ENCODE peak calls at places on chromosome 6, in five cellular contexts. B is heart left ventricle; F is stomach; J is CD8-positive, alpha-beta memory T cell; O is body of pancreas. T is an unnamed sample.

GRCh38 chr6:150767585-150768164 is 97.8 kb upstream of the MTHFD1L start:
- DNase-seq in B (no peak), F (no peak), J (no peak), O (no peak), T (no peak)

GRCh38 chr6:100370265-100370664 is 94.5 kb downstream of the SIM1 start:
- DNase-seq in B (no peak), F (no peak), J (no peak), O (no peak), T (no peak)

GRCh38 chr6:48101277-48101676 is 9.7 kb downstream of the PTCHD4 start:
- DNase-seq in B (no peak), F (no peak), J (no peak), O (no peak), T (no peak)

GRCh38 chr6:43938178-43939101 is 168.4 kb downstream of the VEGFA start:
- DNase-seq in B (no peak), F (no peak), J (no peak), O (no peak), T (peak; percentile 38)

GRCh38 chr6:169345198-169345597 is 91.6 kb upstream of the THBS2 start:
- DNase-seq in B (no peak), F (no peak), J (no peak), O (no peak), T (no peak)

GRCh38 chr6:36973647-36974046 is 12.3 kb downstream of the MTCH1 start:
- DNase-seq in B (peak; percentile 87), F (no peak), J (no peak), O (no peak), T (no peak)

GRCh38 chr6:4786936-4787504 is 10.8 kb downstream of the CDYL start:
- DNase-seq in B (no peak), F (no peak), J (no peak), O (no peak), T (no peak)

GRCh38 chr6:12637960-12638641 is 78.5 kb upstream of the PHACTR1 start:
- DNase-seq in B (no peak), F (peak; percentile 60), J (peak; percentile 1), O (peak; percentile 69), T (peak; percentile 60)

GRCh38 chr6:13181398-13181797 is 146.9 kb downstream of the TBC1D7 start:
- DNase-seq in B (no peak), F (no peak), J (no peak), O (no peak), T (no peak)

GRCh38 chr6:13615802-13616140 is 636 bp downstream of the NOL7 start:
- DNase-seq in B (peak; percentile 62), F (peak; percentile 45), J (no peak), O (peak; percentile 57), T (peak; percentile 65)

GRCh38 chr6:85015396-85015990 is 251.1 kb upstream of the TBX18 start:
- DNase-seq in B (peak; percentile 57), F (peak; percentile 31), J (no peak), O (peak; percentile 68), T (peak; percentile 52)

GRCh38 chr6:82348130-82348529 is 15.5 kb upstream of the TPBG start:
- DNase-seq in B (no peak), F (no peak), J (no peak), O (no peak), T (no peak)

GRCh38 chr6:100209323-100210137 is 215.5 kb upstream of the MCHR2 start:
- DNase-seq in B (no peak), F (no peak), J (no peak), O (no peak), T (no peak)

GRCh38 chr6:107186047-107186446 is 70.7 kb upstream of the BEND3 start:
- DNase-seq in B (no peak), F (no peak), J (no peak), O (no peak), T (no peak)

GRCh38 chr6:63709148-63709547 is 73.5 kb downstream of the PHF3 start:
- DNase-seq in B (no peak), F (no peak), J (no peak), O (no peak), T (no peak)

GRCh38 chr6:108164815-108165706 is 761 bp upstream of the NR2E1 start:
- DNase-seq in B (no peak), F (no peak), J (no peak), O (no peak), T (no peak)

GRCh38 chr6:156822747-156823206 is 45.6 kb downstream of the ARID1B start:
- DNase-seq in B (no peak), F (no peak), J (no peak), O (no peak), T (no peak)

GRCh38 chr6:21500894-21501293 is 92.7 kb upstream of the SOX4 start:
- DNase-seq in B (no peak), F (peak; percentile 29), J (no peak), O (peak; percentile 97), T (no peak)

GRCh38 chr6:150334790-150335783 is 33.7 kb upstream of the IYD start:
- DNase-seq in B (no peak), F (no peak), J (no peak), O (peak; percentile 63), T (no peak)

GRCh38 chr6:84089552-84089951 is 56.0 kb downstream of the MRAP2 start:
- DNase-seq in B (no peak), F (no peak), J (no peak), O (no peak), T (no peak)

GRCh38 chr6:87722831-87723726 is 21.0 kb upstream of the AKIRIN2 start:
- DNase-seq in B (peak; percentile 77), F (peak; percentile 44), J (no peak), O (peak; percentile 85), T (peak; percentile 88)

GRCh38 chr6:24574809-24575208 is 71.2 kb downstream of the KIAA0319 start:
- DNase-seq in B (no peak), F (no peak), J (no peak), O (no peak), T (no peak)

GRCh38 chr6:35562060-35562459 is 49.4 kb upstream of the TULP1 start:
- DNase-seq in B (peak; percentile 48), F (no peak), J (no peak), O (peak; percentile 32), T (no peak)

GRCh38 chr6:1406306-1407058 is 17.1 kb downstream of the FOXF2 start:
- DNase-seq in B (no peak), F (peak; percentile 24), J (no peak), O (no peak), T (peak; percentile 21)

GRCh38 chr6:117545161-117545595 is 57.1 kb downstream of the GOPC start:
- DNase-seq in B (no peak), F (no peak), J (no peak), O (no peak), T (no peak)

GRCh38 chr6:45209762-45210161 is 118.4 kb upstream of the RUNX2 start:
- DNase-seq in B (no peak), F (no peak), J (no peak), O (no peak), T (no peak)

GRCh38 chr6:36329798-36330291 is 6.8 kb downstream of the BNIP5 start:
- DNase-seq in B (no peak), F (no peak), J (no peak), O (no peak), T (no peak)

GRCh38 chr6:170287371-170287876 is 3.5 kb downstream of the DLL1 start:
- DNase-seq in B (no peak), F (peak; percentile 21), J (no peak), O (no peak), T (peak; percentile 51)

GRCh38 chr6:6737666-6738065 is 149.1 kb downstream of the LY86 start:
- DNase-seq in B (no peak), F (no peak), J (no peak), O (no peak), T (no peak)
- H3K4me3 ChIP-seq in B (peak overlapping the region; percentile 18), F (peak overlapping the region; percentile 24), J (no peak overlapping the region), O (no peak overlapping the region), T (no peak overlapping the region)

DNA sequence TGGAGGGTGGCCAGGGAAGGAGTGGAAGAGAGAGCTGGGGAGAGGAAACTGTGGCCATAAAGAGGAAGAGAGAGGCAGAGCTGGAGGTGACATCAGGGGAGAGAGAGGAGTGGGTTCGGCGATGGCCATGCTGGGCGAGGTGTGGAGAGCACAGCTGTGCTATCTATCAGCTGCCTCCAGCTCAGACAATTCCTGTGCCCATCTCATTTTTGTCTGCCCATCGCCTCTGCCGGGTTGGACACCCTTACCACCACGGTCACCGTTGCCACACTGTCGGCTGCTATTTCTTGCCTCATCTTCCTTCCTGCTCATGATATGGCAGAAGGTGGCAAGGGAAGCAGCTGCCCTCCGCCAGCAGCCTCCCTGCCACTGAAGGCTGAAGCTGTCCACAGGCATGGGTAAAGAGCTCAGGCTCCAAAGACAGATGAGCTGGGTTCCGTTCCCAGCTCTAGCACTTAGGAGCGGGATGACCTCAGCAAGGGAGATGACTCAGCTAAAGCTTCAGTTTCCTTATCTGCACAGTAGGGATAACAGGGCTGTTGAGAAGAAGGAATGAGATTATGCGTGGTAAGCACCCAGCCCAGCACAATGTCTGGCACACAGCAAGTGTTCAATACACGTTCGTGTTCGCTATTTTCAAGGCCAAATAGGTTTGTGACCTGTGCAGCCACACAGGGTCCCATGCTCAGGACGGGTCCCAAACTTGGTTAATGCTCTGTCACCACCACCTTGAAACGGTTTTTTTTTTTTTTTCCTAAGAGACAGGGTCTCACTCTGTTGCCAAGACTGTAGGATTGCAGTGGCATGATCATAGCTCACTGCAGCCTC is 21.9 kb upstream of the TAF8 start:
- DNase-seq in B (peak; percentile 58), F (no peak), J (no peak), O (no peak), T (no peak)
- H3K4me1 ChIP-seq in B (peaks cover 91% of the 10 kb centered on the region), F (peaks cover 28% of the 10 kb centered on the region), J (peaks cover 93% of the 10 kb centered on the region), O (no peaks in the 10 kb centered on the region), T (no peaks in the 10 kb centered on the region)

GRCh38 chr6:3206339-3207015 is 21.0 kb downstream of the TUBB2B start:
- DNase-seq in B (no peak), F (no peak), J (no peak), O (no peak), T (no peak)

GRCh38 chr6:3209114-3210023 is 18.1 kb downstream of the TUBB2B start:
- DNase-seq in B (peak; percentile 47), F (peak; percentile 36), J (no peak), O (peak; percentile 12), T (no peak)

GRCh38 chr6:3210024-3210610 is 17.3 kb downstream of the TUBB2B start:
- DNase-seq in B (no peak), F (no peak), J (no peak), O (no peak), T (no peak)

GRCh38 chr6:3208096-3208774 is 19.2 kb downstream of the TUBB2B start:
- DNase-seq in B (no peak), F (no peak), J (no peak), O (no peak), T (no peak)

DNA sequence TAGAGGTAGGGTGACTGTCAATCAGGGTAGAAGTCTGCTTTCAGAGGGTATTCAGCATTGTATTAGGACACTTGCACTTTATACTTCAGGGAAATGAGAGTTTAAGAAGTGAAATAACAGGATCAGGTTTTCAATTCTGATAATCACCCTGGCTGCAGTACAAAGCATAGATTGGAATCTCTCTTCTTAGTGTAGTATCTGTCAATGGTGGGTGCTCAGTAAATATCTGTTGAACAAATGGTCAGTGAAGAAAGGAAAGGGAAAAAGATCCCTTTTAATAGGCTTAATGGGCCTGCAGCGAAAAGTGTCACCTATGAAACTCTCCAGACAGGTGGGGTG is 18.7 kb downstream of the TUBB2B start:
- DNase-seq in B (no peak), F (no peak), J (no peak), O (no peak), T (no peak)
- H3K27ac ChIP-seq in B (no peak overlapping the region), F (no peak overlapping the region), J (peak overlapping the region; percentile 56), O (no peak overlapping the region), T (no peak overlapping the region)

DNA sequence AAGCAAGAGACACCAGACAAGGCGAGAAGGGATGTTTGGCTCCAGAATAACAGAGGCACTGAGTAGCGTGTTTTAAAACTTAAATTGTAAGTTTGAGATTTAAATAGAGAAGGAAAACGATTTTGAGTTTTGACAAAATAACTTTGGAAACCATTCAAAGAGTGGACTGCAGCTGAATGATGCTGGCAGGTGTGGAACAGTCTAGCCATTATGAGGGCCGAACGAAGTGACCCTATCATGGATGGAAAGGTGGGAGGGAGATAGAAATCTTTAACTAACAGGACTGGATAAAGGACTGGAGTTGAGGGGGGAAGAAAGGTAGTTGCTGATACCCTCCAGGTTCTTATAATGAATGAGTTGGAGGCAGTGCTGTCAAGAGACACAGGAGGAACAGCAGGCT is 248.4 kb downstream of the PACRG start:
- DNase-seq in B (no peak), F (no peak), J (no peak), O (no peak), T (no peak)
- H3K4me3 ChIP-seq in B (no peak overlapping the region), F (no peak overlapping the region), J (no peak overlapping the region), O (no peak overlapping the region), T (no peak overlapping the region)